ENCODE peak calls at places on chromosomes 5 and 9, in six cellular contexts. One of them, this sample, is unnamed.

GRCh38 chr9:5510991-5511390 is 660 bp downstream of the PDCD1LG2 start:
- DNase-seq in psoas muscle: no peak
- DNase-seq in GM12865: no peak
- DNase-seq in HCT116: no peak
- DNase-seq in astrocyte: no peak
- DNase-seq in tibial artery: no peak
- DNase-seq in this sample: no peak

GRCh38 chr5:122683631-122684030 is 91.2 kb upstream of the SNX2 start:
- DNase-seq in psoas muscle: no peak
- DNase-seq in GM12865: no peak
- DNase-seq in HCT116: no peak
- DNase-seq in astrocyte: no peak
- DNase-seq in tibial artery: no peak
- DNase-seq in this sample: no peak

GRCh38 chr9:21902112-21902511 is 92.1 kb downstream of the CDKN2A start:
- DNase-seq in psoas muscle: no peak
- DNase-seq in GM12865: peak; percentile 12
- DNase-seq in HCT116: no peak
- DNase-seq in astrocyte: no peak
- DNase-seq in tibial artery: no peak
- DNase-seq in this sample: no peak

GRCh38 chr5:128362398-128362797 is 175.6 kb downstream of the FBN2 start:
- DNase-seq in psoas muscle: no peak
- DNase-seq in GM12865: no peak
- DNase-seq in HCT116: no peak
- DNase-seq in astrocyte: no peak
- DNase-seq in tibial artery: no peak
- DNase-seq in this sample: no peak

GRCh38 chr9:90368241-90368640 is 274.4 kb downstream of the DIRAS2 start:
- DNase-seq in psoas muscle: no peak
- DNase-seq in GM12865: no peak
- DNase-seq in HCT116: no peak
- DNase-seq in astrocyte: no peak
- DNase-seq in tibial artery: no peak
- DNase-seq in this sample: no peak

GRCh38 chr5:147857302-147858129 is 21.0 kb upstream of the SCGB3A2 start:
- DNase-seq in psoas muscle: no peak
- DNase-seq in GM12865: peak; percentile 61
- DNase-seq in HCT116: peak; percentile 47
- DNase-seq in astrocyte: peak; percentile 26
- DNase-seq in tibial artery: peak; percentile 69
- DNase-seq in this sample: peak; percentile 21

GRCh38 chr9:9214052-9214451 is 1398.8 kb downstream of the PTPRD start:
- DNase-seq in psoas muscle: no peak
- DNase-seq in GM12865: no peak
- DNase-seq in HCT116: no peak
- DNase-seq in astrocyte: no peak
- DNase-seq in tibial artery: no peak
- DNase-seq in this sample: no peak

GRCh38 chr9:23825143-23825531 is 903 bp downstream of the ELAVL2 start:
- DNase-seq in psoas muscle: no peak
- DNase-seq in GM12865: no peak
- DNase-seq in HCT116: no peak
- DNase-seq in astrocyte: no peak
- DNase-seq in tibial artery: no peak
- DNase-seq in this sample: no peak

GRCh38 chr5:124537136-124537919 is 209.1 kb downstream of the ZNF608 start:
- DNase-seq in psoas muscle: no peak
- DNase-seq in GM12865: no peak
- DNase-seq in HCT116: no peak
- DNase-seq in astrocyte: no peak
- DNase-seq in tibial artery: no peak
- DNase-seq in this sample: no peak

GRCh38 chr5:116406306-116407041 is 168.1 kb downstream of the SEMA6A start:
- DNase-seq in psoas muscle: no peak
- DNase-seq in GM12865: no peak
- DNase-seq in HCT116: no peak
- DNase-seq in astrocyte: no peak
- DNase-seq in tibial artery: no peak
- DNase-seq in this sample: no peak

GRCh38 chr9:127707766-127708165 is 978 bp downstream of the CFAP157 start:
- DNase-seq in psoas muscle: no peak
- DNase-seq in GM12865: peak; percentile 40
- DNase-seq in HCT116: peak; percentile 43
- DNase-seq in astrocyte: no peak
- DNase-seq in tibial artery: no peak
- DNase-seq in this sample: peak; percentile 58

GRCh38 chr9:120941046-120941770 is 14.6 kb upstream of the TRAF1 start:
- DNase-seq in psoas muscle: no peak
- DNase-seq in GM12865: no peak
- DNase-seq in HCT116: no peak
- DNase-seq in astrocyte: peak; percentile 36
- DNase-seq in tibial artery: no peak
- DNase-seq in this sample: no peak

GRCh38 chr9:110029422-110029814 is 178.5 kb downstream of the C9orf152 start:
- DNase-seq in psoas muscle: no peak
- DNase-seq in GM12865: no peak
- DNase-seq in HCT116: no peak
- DNase-seq in astrocyte: peak; percentile 94
- DNase-seq in tibial artery: peak; percentile 71
- DNase-seq in this sample: no peak

GRCh38 chr5:7773178-7773577 is 77.8 kb downstream of the CFAP90 start:
- DNase-seq in psoas muscle: no peak
- DNase-seq in GM12865: no peak
- DNase-seq in HCT116: no peak
- DNase-seq in astrocyte: no peak
- DNase-seq in tibial artery: no peak
- DNase-seq in this sample: no peak

GRCh38 chr5:6607559-6607936 is 25.3 kb downstream of the NSUN2 start:
- DNase-seq in psoas muscle: no peak
- DNase-seq in GM12865: no peak
- DNase-seq in HCT116: no peak
- DNase-seq in astrocyte: no peak
- DNase-seq in tibial artery: no peak
- DNase-seq in this sample: no peak

GRCh38 chr9:116156621-116157314 is 3.2 kb downstream of the PAPPA start:
- DNase-seq in psoas muscle: peak; percentile 86
- DNase-seq in GM12865: no peak
- DNase-seq in HCT116: no peak
- DNase-seq in astrocyte: peak; percentile 59
- DNase-seq in tibial artery: peak; percentile 88
- DNase-seq in this sample: no peak

GRCh38 chr9:107260437-107261081 is 22.5 kb upstream of the RAD23B start:
- DNase-seq in psoas muscle: no peak
- DNase-seq in GM12865: peak; percentile 87
- DNase-seq in HCT116: no peak
- DNase-seq in astrocyte: no peak
- DNase-seq in tibial artery: no peak
- DNase-seq in this sample: peak; percentile 82

GRCh38 chr5:119420173-119420572 is 32.1 kb upstream of the HSD17B4 start:
- DNase-seq in psoas muscle: no peak
- DNase-seq in GM12865: no peak
- DNase-seq in HCT116: no peak
- DNase-seq in astrocyte: no peak
- DNase-seq in tibial artery: no peak
- DNase-seq in this sample: no peak

GRCh38 chr9:127928232-127929043 is 2.1 kb downstream of the PIP5KL1 start:
- DNase-seq in psoas muscle: no peak
- DNase-seq in GM12865: no peak
- DNase-seq in HCT116: no peak
- DNase-seq in astrocyte: no peak
- DNase-seq in tibial artery: no peak
- DNase-seq in this sample: no peak

GRCh38 chr9:35831040-35831439 is 2.0 kb downstream of the TMEM8B start:
- DNase-seq in psoas muscle: no peak
- DNase-seq in GM12865: no peak
- DNase-seq in HCT116: no peak
- DNase-seq in astrocyte: no peak
- DNase-seq in tibial artery: no peak
- DNase-seq in this sample: no peak

GRCh38 chr9:127937046-127937382 is 640 bp downstream of the DPM2 start:
- DNase-seq in psoas muscle: no peak
- DNase-seq in GM12865: no peak
- DNase-seq in HCT116: no peak
- DNase-seq in astrocyte: no peak
- DNase-seq in tibial artery: no peak
- DNase-seq in this sample: no peak

GRCh38 chr9:127492616-127493015 is 41.3 kb downstream of the LRSAM1 start:
- DNase-seq in psoas muscle: no peak
- DNase-seq in GM12865: no peak
- DNase-seq in HCT116: no peak
- DNase-seq in astrocyte: no peak
- DNase-seq in tibial artery: no peak
- DNase-seq in this sample: no peak

GRCh38 chr9:95980262-95981125 is 105.0 kb downstream of the ERCC6L2 start:
- DNase-seq in psoas muscle: no peak
- DNase-seq in GM12865: no peak
- DNase-seq in HCT116: no peak
- DNase-seq in astrocyte: no peak
- DNase-seq in tibial artery: no peak
- DNase-seq in this sample: no peak

GRCh38 chr9:132201780-132202703 is 40.2 kb downstream of the NTNG2 start:
- DNase-seq in psoas muscle: no peak
- DNase-seq in GM12865: no peak
- DNase-seq in HCT116: no peak
- DNase-seq in astrocyte: no peak
- DNase-seq in tibial artery: no peak
- DNase-seq in this sample: no peak
- TF ChIP-seq CTCF in psoas muscle: no peak
- TF ChIP-seq CTCF in GM12865: no peak
- TF ChIP-seq CTCF in HCT116: no peak
- TF ChIP-seq CTCF in astrocyte: no peak
- TF ChIP-seq CTCF in tibial artery: no peak
- TF ChIP-seq CTCF in this sample: no peak

GRCh38 chr9:88013607-88014006 is 39.3 kb upstream of the CDK20 start:
- DNase-seq in psoas muscle: no peak
- DNase-seq in GM12865: no peak
- DNase-seq in HCT116: no peak
- DNase-seq in astrocyte: no peak
- DNase-seq in tibial artery: no peak
- DNase-seq in this sample: no peak

GRCh38 chr9:88013051-88013450 is 38.7 kb upstream of the CDK20 start:
- DNase-seq in psoas muscle: no peak
- DNase-seq in GM12865: no peak
- DNase-seq in HCT116: no peak
- DNase-seq in astrocyte: no peak
- DNase-seq in tibial artery: no peak
- DNase-seq in this sample: no peak

GRCh38 chr9:88006511-88007290 is 32.4 kb upstream of the CDK20 start:
- DNase-seq in psoas muscle: no peak
- DNase-seq in GM12865: peak; percentile 0
- DNase-seq in HCT116: no peak
- DNase-seq in astrocyte: no peak
- DNase-seq in tibial artery: no peak
- DNase-seq in this sample: peak; percentile 21

GRCh38 chr9:88007291-88007650 is 32.9 kb upstream of the CDK20 start:
- DNase-seq in psoas muscle: no peak
- DNase-seq in GM12865: peak; percentile 64
- DNase-seq in HCT116: no peak
- DNase-seq in astrocyte: peak; percentile 31
- DNase-seq in tibial artery: no peak
- DNase-seq in this sample: peak; percentile 59

GRCh38 chr9:88011005-88011766 is 36.9 kb upstream of the CDK20 start:
- DNase-seq in psoas muscle: no peak
- DNase-seq in GM12865: no peak
- DNase-seq in HCT116: no peak
- DNase-seq in astrocyte: no peak
- DNase-seq in tibial artery: no peak
- DNase-seq in this sample: no peak
- TF ChIP-seq CTCF in psoas muscle: no peak
- TF ChIP-seq CTCF in GM12865: no peak
- TF ChIP-seq CTCF in HCT116: peak; percentile 29
- TF ChIP-seq CTCF in astrocyte: peak; percentile 16
- TF ChIP-seq CTCF in tibial artery: no peak
- TF ChIP-seq CTCF in this sample: no peak

GRCh38 chr9:1434082-1434481 is 383.9 kb downstream of the DMRT2 start:
- DNase-seq in psoas muscle: no peak
- DNase-seq in GM12865: no peak
- DNase-seq in HCT116: no peak
- DNase-seq in astrocyte: no peak
- DNase-seq in tibial artery: no peak
- DNase-seq in this sample: no peak
- TF ChIP-seq CTCF in psoas muscle: peak; percentile 21
- TF ChIP-seq CTCF in GM12865: no peak
- TF ChIP-seq CTCF in HCT116: no peak
- TF ChIP-seq CTCF in astrocyte: peak; percentile 12
- TF ChIP-seq CTCF in tibial artery: no peak
- TF ChIP-seq CTCF in this sample: no peak

GRCh38 chr5:77776606-77777206 is 567 bp upstream of the TBCA start:
- DNase-seq in psoas muscle: no peak
- DNase-seq in GM12865: no peak
- DNase-seq in HCT116: no peak
- DNase-seq in astrocyte: no peak
- DNase-seq in tibial artery: no peak
- DNase-seq in this sample: no peak

GRCh38 chr5:77777911-77778310 is 1.8 kb upstream of the TBCA start:
- DNase-seq in psoas muscle: no peak
- DNase-seq in GM12865: no peak
- DNase-seq in HCT116: no peak
- DNase-seq in astrocyte: no peak
- DNase-seq in tibial artery: no peak
- DNase-seq in this sample: no peak

GRCh38 chr5:77777281-77777892 is 1.2 kb upstream of the TBCA start:
- DNase-seq in psoas muscle: no peak
- DNase-seq in GM12865: no peak
- DNase-seq in HCT116: peak; percentile 19
- DNase-seq in astrocyte: peak; percentile 7
- DNase-seq in tibial artery: no peak
- DNase-seq in this sample: no peak

GRCh38 chr5:77774981-77775772 is 962 bp downstream of the TBCA start:
- DNase-seq in psoas muscle: no peak
- DNase-seq in GM12865: peak; percentile 14
- DNase-seq in HCT116: peak; percentile 7
- DNase-seq in astrocyte: no peak
- DNase-seq in tibial artery: no peak
- DNase-seq in this sample: no peak

DNA sequence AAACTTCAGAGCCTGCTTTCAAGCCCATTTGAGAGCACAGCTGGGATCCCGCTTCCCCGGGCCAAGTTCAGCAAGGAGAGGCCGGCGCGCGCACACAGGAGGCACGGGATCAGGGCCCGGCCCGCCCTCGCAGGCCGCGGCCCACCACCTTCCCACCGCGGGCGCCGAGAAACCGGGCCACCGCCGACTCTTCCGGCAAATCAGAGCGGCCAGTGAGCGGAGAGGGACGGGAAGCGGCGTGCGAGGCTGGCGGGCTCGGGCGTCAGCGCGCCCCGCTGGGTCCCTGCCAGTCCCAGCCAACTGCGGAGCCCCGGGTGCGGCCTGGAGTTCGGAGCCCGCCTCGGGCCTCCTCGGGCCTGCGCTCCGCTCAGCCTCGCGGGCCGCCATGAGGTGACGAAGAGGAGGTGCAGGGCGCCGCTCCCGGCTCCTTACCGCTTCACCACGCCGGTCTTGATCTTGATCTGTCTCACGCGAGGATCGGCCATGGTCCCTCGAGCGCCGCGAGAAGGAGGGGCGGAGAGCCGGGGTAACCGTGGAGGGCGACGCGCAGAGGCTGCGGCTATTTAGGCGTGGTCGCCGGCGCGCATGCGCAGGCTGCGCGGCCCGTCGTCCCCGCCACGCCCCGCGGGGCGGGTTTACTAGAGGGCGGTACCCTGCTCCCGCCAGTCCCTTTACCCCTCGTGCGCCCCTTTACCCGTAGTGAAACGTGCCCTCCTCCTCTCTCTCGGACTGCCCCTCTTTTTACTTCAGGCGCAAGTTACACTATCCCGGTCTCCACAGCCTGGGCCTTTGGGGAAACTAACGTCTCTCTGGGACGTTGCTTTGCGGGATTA is at the start of gene TBCA:
- DNase-seq in psoas muscle: peak; percentile 94
- DNase-seq in GM12865: peak; percentile 96
- DNase-seq in HCT116: peak; percentile 83
- DNase-seq in astrocyte: peak; percentile 76
- DNase-seq in tibial artery: peak; percentile 93
- DNase-seq in this sample: peak; percentile 87
- TF ChIP-seq CTCF in psoas muscle: no peak
- TF ChIP-seq CTCF in GM12865: peak; percentile 13
- TF ChIP-seq CTCF in HCT116: no peak
- TF ChIP-seq CTCF in astrocyte: no peak
- TF ChIP-seq CTCF in tibial artery: no peak
- TF ChIP-seq CTCF in this sample: peak; percentile 32